ENCODE peak calls at places on chromosomes 4 and X, in four cellular contexts. L is Peyer's patch, Q is GM19239, V is NCI-H460. M is an unnamed sample.
A peak's percentile ranks its signal among the peaks of the same experiment; 100 is the strongest.

GRCh38 chrX:12930150-12930549 is 23.7 kb downstream of the TLR8 start:
- DNase-seq in V (no peak), L (no peak), Q (no peak), M (no peak)

GRCh38 chr4:184232975-184233374 is 15.3 kb upstream of the ENPP6 start:
- DNase-seq in L (no peak), Q (no peak), V (no peak), M (no peak)

GRCh38 chr4:7134737-7135388 is 57.5 kb upstream of the SORCS2 start:
- DNase-seq in L (peak; percentile 63), V (no peak), Q (no peak), M (no peak)

GRCh38 chr4:180150818-180151217 is 2092.4 kb upstream of the TENM3 start:
- DNase-seq in Q (no peak), L (no peak), V (no peak), M (peak; percentile 1)

GRCh38 chrX:15146515-15146914 is 123.4 kb downstream of the ASB9 start:
- DNase-seq in Q (no peak), L (peak; percentile 47), V (peak; percentile 5), M (no peak)

GRCh38 chr4:80438016-80438415 is 102.5 kb downstream of the CFAP299 start:
- DNase-seq in L (no peak), V (no peak), Q (no peak), M (no peak)

GRCh38 chr4:48664938-48665337 is 115.1 kb downstream of the FRYL start:
- DNase-seq in L (no peak), V (no peak), Q (no peak), M (no peak)

GRCh38 chr4:153257966-153258365 is 53.7 kb downstream of the TRIM2 start:
- DNase-seq in Q (no peak), V (no peak), L (no peak), M (no peak)

GRCh38 chrX:13373807-13374187 is 53.9 kb upstream of the ATXN3L start:
- DNase-seq in L (no peak), Q (no peak), V (no peak), M (no peak)

GRCh38 chr4:76213415-76214268 is at the start of gene SCARB2:
- DNase-seq in V (peak; percentile 66), L (peak; percentile 93), Q (peak; percentile 55), M (peak; percentile 60)

GRCh38 chrX:74535211-74535621 is 79.2 kb downstream of the RLIM start:
- DNase-seq in V (no peak), L (peak; percentile 52), Q (no peak), M (no peak)

GRCh38 chrX:30488092-30488491 is 89.5 kb downstream of the TASL start:
- DNase-seq in Q (no peak), V (peak; percentile 13), L (no peak), M (peak; percentile 26)

GRCh38 chr4:22508376-22508775 is 7.5 kb downstream of the ADGRA3 start:
- DNase-seq in Q (no peak), L (no peak), V (no peak), M (no peak)

GRCh38 chr4:137213372-137214173 is 318.7 kb downstream of the PCDH18 start:
- DNase-seq in Q (no peak), L (no peak), V (no peak), M (no peak)

GRCh38 chr4:53676402-53676871 is 85.2 kb upstream of the LNX1 start:
- DNase-seq in Q (no peak), L (no peak), V (no peak), M (no peak)